ENCODE peak calls at places on chromosomes 12 and 14, in six cellular contexts. Z, J, L, R, H and A are unnamed samples.

GRCh38 chr12:116492703-116493324 is 66.4 kb upstream of the MAP1LC3B2 start:
- DNase-seq in H (peak), L (peak), J (peak), Z (peak), R (peak), A (no peak)

GRCh38 chr12:4894019-4894418 is 15.7 kb upstream of the KCNA1 start:
- DNase-seq in L (no peak), Z (no peak), J (no peak), R (no peak), H (no peak), A (no peak)

GRCh38 chr12:58916891-58917570 is 3.3 kb downstream of the LRIG3 start:
- DNase-seq in H (peak), L (peak), R (no peak), Z (no peak), J (no peak), A (peak)

GRCh38 chr12:126355346-126355745 is 1290.1 kb downstream of the AACS start:
- DNase-seq in H (no peak), Z (peak), J (no peak), L (no peak), R (no peak), A (no peak)

GRCh38 chr14:94027566-94028449 is 1.7 kb downstream of the OTUB2 start:
- DNase-seq in R (no peak), Z (no peak), J (no peak), H (peak), L (no peak), A (no peak)

GRCh38 chr12:80175307-80175930 is 76.1 kb downstream of the OTOGL start:
- DNase-seq in R (no peak), Z (peak), H (peak), L (no peak), J (no peak), A (no peak)

GRCh38 chr14:53792909-53793308 is 163.7 kb downstream of the BMP4 start:
- DNase-seq in H (peak), Z (no peak), J (no peak), L (no peak), R (peak), A (peak)

GRCh38 chr12:75568801-75569200 is 57.4 kb upstream of the KRR1 start:
- DNase-seq in Z (no peak), L (no peak), J (no peak), H (no peak), R (no peak), A (no peak)

GRCh38 chr12:19848426-19848825 is 409.1 kb downstream of the AEBP2 start:
- DNase-seq in H (no peak), J (no peak), Z (no peak), R (no peak), L (no peak), A (no peak)

GRCh38 chr12:128607606-128608005 is 216.2 kb downstream of the SLC15A4 start:
- DNase-seq in H (no peak), J (no peak), R (no peak), L (no peak), Z (no peak), A (no peak)

GRCh38 chr12:64566122-64566521 is 44.2 kb upstream of the RASSF3 start:
- DNase-seq in R (peak), J (no peak), H (no peak), L (no peak), Z (no peak), A (no peak)

GRCh38 chr12:124821252-124822200 is 42.1 kb downstream of the SCARB1 start:
- DNase-seq in L (peak), R (no peak), J (no peak), Z (no peak), H (no peak), A (no peak)

GRCh38 chr12:10073266-10073665 is 25.5 kb downstream of the CLEC1A start:
- DNase-seq in L (no peak), H (no peak), J (no peak), Z (no peak), R (no peak), A (no peak)

GRCh38 chr12:124716208-124717141 is 147.2 kb downstream of the SCARB1 start:
- DNase-seq in Z (no peak), J (no peak), R (no peak), L (no peak), H (no peak), A (no peak)

GRCh38 chr14:62118871-62119270 is 356.7 kb downstream of the SNAPC1 start:
- DNase-seq in J (no peak), Z (no peak), R (no peak), L (no peak), H (no peak), A (no peak)

GRCh38 chr14:62118461-62118860 is 356.2 kb downstream of the SNAPC1 start:
- DNase-seq in J (no peak), H (no peak), L (no peak), Z (no peak), R (no peak), A (no peak)

GRCh38 chr14:62117718-62118164 is 355.5 kb downstream of the SNAPC1 start:
- DNase-seq in J (no peak), L (no peak), H (no peak), R (no peak), Z (no peak), A (no peak)

GRCh38 chr14:62117010-62117717 is 354.9 kb downstream of the SNAPC1 start:
- DNase-seq in J (no peak), R (peak), L (peak), Z (peak), H (no peak), A (peak)
- TF ChIP-seq EZH2 in J (no peak), R (no peak), L (peak), Z (no peak), H (no peak), A (no peak)

DNA sequence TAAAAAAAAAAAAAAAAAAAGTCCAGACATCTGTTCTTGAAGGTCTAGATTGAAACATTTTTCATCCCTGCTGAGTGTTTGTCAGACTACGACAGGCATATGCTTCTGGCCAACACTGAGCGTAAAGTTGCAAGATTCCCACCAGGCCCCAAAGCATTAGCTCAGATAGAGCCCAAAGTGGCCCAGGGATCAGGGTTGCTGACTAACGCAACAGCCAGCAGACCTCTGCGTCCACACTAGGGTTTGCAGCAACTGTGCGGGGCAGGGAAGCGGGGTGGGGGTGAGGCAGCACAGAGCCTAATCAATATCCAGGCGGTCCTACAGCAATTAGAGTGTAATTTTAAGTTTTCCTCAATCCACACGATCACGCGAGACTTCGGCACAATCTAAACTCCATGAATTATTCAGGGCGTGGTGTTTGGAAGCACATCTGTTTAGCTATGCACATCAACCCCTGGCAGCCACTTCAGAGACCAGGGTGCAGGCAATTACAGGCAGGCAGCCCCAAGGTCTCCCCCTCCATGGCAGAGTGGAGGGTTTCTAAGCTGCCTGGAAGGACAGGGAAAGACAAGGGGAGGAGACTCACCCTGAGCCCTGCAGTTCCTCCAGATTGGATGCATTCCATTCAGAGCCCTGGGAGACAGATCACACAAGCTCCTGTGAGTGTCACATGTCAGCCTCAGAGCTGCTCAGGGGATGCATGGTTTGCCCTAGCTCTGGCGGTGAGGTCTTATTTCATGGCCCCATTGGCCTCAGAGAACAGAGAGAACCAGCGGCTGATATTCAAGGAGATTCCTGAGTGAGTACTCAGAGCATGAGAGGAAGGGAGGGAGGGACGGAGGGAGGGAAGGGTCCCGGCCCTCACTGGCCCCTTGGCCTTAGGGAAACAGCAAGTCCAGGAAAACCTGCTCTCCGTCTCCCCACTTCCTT is 55.4 kb downstream of the SSH1 start:
- DNase-seq in J (no peak), Z (no peak), R (peak), L (peak), H (peak), A (peak)
- TF ChIP-seq EZH2phosphoT487 in J (no peak), Z (no peak), R (no peak), L (no peak), H (no peak), A (no peak)

DNA sequence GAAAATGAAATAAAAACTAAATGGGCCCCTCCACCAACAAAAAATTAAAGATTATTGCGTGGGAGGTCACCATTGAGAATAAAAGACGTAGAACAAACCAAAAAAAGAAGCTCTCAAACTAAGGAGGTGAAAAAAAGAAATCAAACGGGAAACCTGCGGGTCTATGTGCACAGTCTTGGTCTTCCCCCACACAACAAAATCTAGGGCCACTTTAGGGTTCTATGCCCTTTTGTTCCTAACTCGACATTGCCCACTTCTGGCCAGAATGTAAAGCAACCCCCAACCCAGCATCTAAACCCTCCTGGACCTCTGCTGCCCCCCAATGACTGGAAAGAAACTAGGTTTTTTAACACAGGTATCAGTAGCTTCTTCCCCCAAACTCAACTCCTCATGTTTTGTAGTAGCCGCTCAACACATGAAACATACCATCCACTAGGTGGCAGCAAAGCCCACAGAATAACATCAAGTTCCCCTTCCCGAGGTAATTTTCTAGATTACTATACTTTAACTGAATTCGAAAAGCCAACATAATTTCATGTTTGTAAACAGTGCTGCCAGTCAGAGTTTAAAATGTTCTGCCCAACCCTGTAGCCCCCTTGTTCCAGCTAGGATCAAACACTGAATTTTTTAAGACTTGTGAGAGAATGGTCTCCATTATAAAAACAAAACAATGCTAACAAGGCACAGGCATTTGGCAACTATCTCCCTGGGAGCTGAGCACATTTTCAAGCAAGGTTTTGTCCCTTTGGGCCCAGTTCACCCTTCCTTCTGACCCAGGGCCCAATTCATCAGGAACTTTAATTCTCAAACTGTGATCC is 18.7 kb downstream of the DAD1 start:
- DNase-seq in Z (peak), H (peak), J (peak), R (peak), L (peak), A (peak)
- H3K4me2 ChIP-seq in Z (peak), H (no peak), J (no peak), R (no peak), L (no peak), A (peak)

GRCh38 chr14:21300892-21301291 is 21.0 kb downstream of the RPGRIP1 start:
- DNase-seq in Z (no peak), R (peak), L (peak), H (no peak), J (no peak), A (peak)
- TF ChIP-seq EZH2 in Z (no peak), R (no peak), L (no peak), H (no peak), J (no peak), A (no peak)

GRCh38 chr14:70292716-70293115 is 66.8 kb downstream of the COX16 start:
- DNase-seq in R (peak), H (no peak), L (no peak), Z (no peak), J (no peak), A (no peak)

DNA sequence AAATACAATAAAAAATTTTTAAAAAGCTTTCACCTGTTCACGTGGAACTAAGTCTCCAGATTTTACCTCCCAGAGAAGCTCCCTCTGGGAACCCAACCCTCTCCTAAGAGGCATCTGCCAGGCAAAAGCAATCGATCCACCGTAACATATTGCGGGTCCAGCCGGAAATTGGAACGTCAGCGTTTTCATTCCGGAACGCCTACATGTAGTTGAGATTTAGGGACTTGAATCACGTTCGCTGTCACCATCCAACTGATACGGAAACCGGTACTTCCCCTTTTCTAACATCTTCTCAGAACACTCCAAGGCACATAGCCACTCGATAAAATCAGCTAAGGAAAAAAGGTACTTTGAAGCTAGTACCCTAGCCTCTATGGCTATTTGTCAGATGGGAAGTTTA is 70.3 kb downstream of the COX16 start:
- DNase-seq in R (no peak), J (no peak), L (no peak), Z (no peak), H (no peak), A (no peak)
- TF ChIP-seq EZH2phosphoT487 in R (no peak), J (no peak), L (no peak), Z (no peak), H (no peak), A (no peak)

GRCh38 chr14:102799684-102800562 is 22.7 kb downstream of the TRAF3 start:
- DNase-seq in R (no peak), Z (no peak), H (no peak), L (no peak), J (no peak), A (no peak)

GRCh38 chr14:102803139-102803538 is 25.9 kb downstream of the TRAF3 start:
- DNase-seq in H (no peak), Z (no peak), R (no peak), J (no peak), L (no peak), A (no peak)

GRCh38 chr14:102796661-102797190 is 19.5 kb downstream of the TRAF3 start:
- DNase-seq in L (no peak), Z (no peak), H (no peak), R (no peak), J (no peak), A (no peak)

GRCh38 chr14:102795060-102795925 is 18.0 kb downstream of the TRAF3 start:
- DNase-seq in R (no peak), Z (no peak), L (peak), H (peak), J (no peak), A (peak)

GRCh38 chr14:102798926-102799325 is 21.7 kb downstream of the TRAF3 start:
- DNase-seq in H (no peak), J (no peak), Z (no peak), L (no peak), R (no peak), A (no peak)
- H3K4me2 ChIP-seq in H (no peak), J (peak), Z (no peak), L (no peak), R (no peak), A (no peak)

GRCh38 chr12:49346659-49347306 is at the start of gene DNAJC22:
- DNase-seq in J (no peak), R (peak), L (peak), Z (peak), H (peak), A (peak)
- TF ChIP-seq EZH2 in J (no peak), R (peak), L (peak), Z (peak), H (no peak), A (peak)

DNA sequence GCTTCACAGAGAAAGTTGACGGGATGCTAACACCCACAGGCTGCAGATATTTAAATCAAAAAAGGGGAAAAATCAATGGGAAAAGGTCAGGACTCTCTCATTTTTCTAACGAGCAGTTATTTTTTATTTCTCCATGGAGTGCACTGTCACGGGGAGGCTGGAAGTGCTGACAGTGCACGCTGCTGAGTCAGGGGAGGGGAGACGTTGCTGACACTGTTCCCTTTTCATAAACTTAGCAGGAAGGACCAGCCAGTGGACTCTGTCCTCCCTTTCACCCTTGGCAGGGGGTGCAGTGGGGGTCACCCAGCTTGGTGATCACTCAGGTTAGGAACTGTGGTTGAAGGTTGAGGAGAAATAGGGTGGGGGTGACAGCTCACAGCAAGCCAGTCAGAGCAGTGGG is 65.6 kb upstream of the FUT8 start:
- DNase-seq in J (no peak), Z (peak), L (peak), H (no peak), R (no peak), A (no peak)
- TF ChIP-seq EZH2phosphoT487 in J (no peak), Z (no peak), L (no peak), H (no peak), R (no peak), A (no peak)

GRCh38 chr14:105209091-105209490 is 28.0 kb upstream of the NUDT14 start:
- DNase-seq in J (no peak), Z (no peak), L (no peak), R (no peak), H (no peak), A (no peak)
- H3K4me2 ChIP-seq in J (no peak), Z (no peak), L (no peak), R (no peak), H (no peak), A (no peak)

DNA sequence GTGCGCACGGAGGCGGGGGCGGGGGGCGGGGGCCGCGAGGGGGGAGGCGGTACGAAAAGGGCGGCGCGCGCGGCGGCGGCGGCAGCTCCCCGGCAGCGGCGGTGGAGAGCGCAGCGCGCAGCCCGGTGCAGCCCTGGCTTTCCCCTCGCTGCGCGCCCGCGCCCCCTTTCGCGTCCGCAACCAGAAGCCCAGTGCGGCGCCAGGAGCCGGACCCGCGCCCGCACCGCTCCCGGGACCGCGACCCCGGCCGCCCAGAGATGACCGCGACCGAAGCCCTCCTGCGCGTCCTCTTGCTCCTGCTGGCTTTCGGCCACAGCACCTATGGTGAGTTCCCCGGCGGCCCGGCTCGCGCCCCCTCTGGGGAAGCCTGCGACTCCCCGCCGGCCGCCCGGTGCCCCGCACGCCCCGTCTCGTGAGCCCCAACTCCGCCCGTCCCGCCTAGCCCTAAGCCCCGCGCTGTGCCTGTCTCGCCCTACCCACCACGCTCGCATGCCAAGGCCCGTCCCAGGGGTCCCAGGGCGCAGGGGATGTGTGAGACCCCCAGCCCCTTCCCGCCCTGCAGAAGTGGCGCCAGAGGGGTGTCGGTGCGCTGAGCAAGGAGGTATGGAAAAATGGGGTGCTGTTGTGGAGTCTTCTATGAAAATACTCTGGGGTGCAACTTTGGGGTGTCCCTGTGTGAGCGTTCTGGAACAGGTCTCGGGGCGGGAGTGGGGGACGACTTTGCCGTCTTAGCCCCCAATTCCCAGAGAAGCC is at the start of gene DLK1:
- DNase-seq in Z (no peak), R (peak), J (no peak), H (no peak), L (peak), A (peak)
- TF ChIP-seq EZH2 in Z (no peak), R (peak), J (no peak), H (no peak), L (peak), A (no peak)